ENCODE peak calls at places on chromosome 21, in nine cellular contexts. One of them, this sample, is unnamed. For H3K27me3, the result is how much of the 10 kb centered on the place peaks cover.

GRCh38 chr21:22062472-22063139 is 1064.4 kb downstream of the NCAM2 start:
- DNase-seq in left ventricle myocardium inferior: no peak
- DNase-seq in tibial artery: no peak
- DNase-seq in foreskin keratinocyte: no peak
- DNase-seq in esophagus squamous epithelium: no peak
- DNase-seq in tibial nerve: no peak
- DNase-seq in heart right ventricle: no peak
- DNase-seq in AG04450: no peak
- DNase-seq in adrenal gland: no peak
- DNase-seq in this sample: no peak

GRCh38 chr21:38989745-38990423 is 184.2 kb downstream of the ETS2 start:
- DNase-seq in heart right ventricle: peak
- DNase-seq in tibial nerve: no peak
- DNase-seq in AG04450: peak
- DNase-seq in tibial artery: no peak
- DNase-seq in left ventricle myocardium inferior: no peak
- DNase-seq in esophagus squamous epithelium: no peak
- DNase-seq in adrenal gland: no peak
- DNase-seq in foreskin keratinocyte: peak
- DNase-seq in this sample: no peak

GRCh38 chr21:40166291-40166843 is 299.1 kb downstream of the PCP4 start:
- DNase-seq in AG04450: no peak
- DNase-seq in esophagus squamous epithelium: no peak
- DNase-seq in foreskin keratinocyte: no peak
- DNase-seq in tibial nerve: no peak
- DNase-seq in heart right ventricle: no peak
- DNase-seq in left ventricle myocardium inferior: no peak
- DNase-seq in tibial artery: no peak
- DNase-seq in adrenal gland: no peak
- DNase-seq in this sample: no peak

GRCh38 chr21:17454315-17455027 is 58.4 kb upstream of the CXADR start:
- DNase-seq in heart right ventricle: no peak
- DNase-seq in esophagus squamous epithelium: no peak
- DNase-seq in foreskin keratinocyte: peak
- DNase-seq in tibial artery: no peak
- DNase-seq in adrenal gland: peak
- DNase-seq in tibial nerve: peak
- DNase-seq in AG04450: peak
- DNase-seq in left ventricle myocardium inferior: peak
- DNase-seq in this sample: peak

GRCh38 chr21:38297193-38297592 is 40.4 kb downstream of the KCNJ15 start:
- DNase-seq in tibial nerve: no peak
- DNase-seq in heart right ventricle: no peak
- DNase-seq in AG04450: no peak
- DNase-seq in tibial artery: no peak
- DNase-seq in left ventricle myocardium inferior: no peak
- DNase-seq in esophagus squamous epithelium: no peak
- DNase-seq in adrenal gland: no peak
- DNase-seq in foreskin keratinocyte: peak
- DNase-seq in this sample: no peak

GRCh38 chr21:23817337-23817736 is 1789.9 kb downstream of the MRPL39 start:
- DNase-seq in foreskin keratinocyte: no peak
- DNase-seq in AG04450: no peak
- DNase-seq in adrenal gland: no peak
- DNase-seq in tibial nerve: no peak
- DNase-seq in esophagus squamous epithelium: no peak
- DNase-seq in left ventricle myocardium inferior: no peak
- DNase-seq in heart right ventricle: no peak
- DNase-seq in tibial artery: no peak
- DNase-seq in this sample: no peak

GRCh38 chr21:31772674-31773555 is 41.0 kb upstream of the SCAF4 start:
- DNase-seq in foreskin keratinocyte: no peak
- DNase-seq in heart right ventricle: no peak
- DNase-seq in tibial artery: no peak
- DNase-seq in tibial nerve: no peak
- DNase-seq in left ventricle myocardium inferior: no peak
- DNase-seq in esophagus squamous epithelium: no peak
- DNase-seq in AG04450: no peak
- DNase-seq in adrenal gland: no peak
- DNase-seq in this sample: no peak

GRCh38 chr21:8991088-8991907 is 1530.1 kb upstream of the TPTE start:
- DNase-seq in heart right ventricle: no peak
- DNase-seq in esophagus squamous epithelium: no peak
- DNase-seq in left ventricle myocardium inferior: no peak
- DNase-seq in adrenal gland: no peak
- DNase-seq in tibial nerve: no peak
- DNase-seq in AG04450: no peak
- DNase-seq in tibial artery: no peak
- DNase-seq in foreskin keratinocyte: no peak
- DNase-seq in this sample: no peak

GRCh38 chr21:21029159-21029558 is 30.9 kb downstream of the NCAM2 start:
- DNase-seq in foreskin keratinocyte: no peak
- DNase-seq in left ventricle myocardium inferior: no peak
- DNase-seq in tibial nerve: no peak
- DNase-seq in heart right ventricle: no peak
- DNase-seq in tibial artery: no peak
- DNase-seq in esophagus squamous epithelium: no peak
- DNase-seq in AG04450: no peak
- DNase-seq in adrenal gland: no peak
- DNase-seq in this sample: no peak

GRCh38 chr21:17889171-17889570 is 70.0 kb upstream of the C21orf91 start:
- DNase-seq in tibial nerve: no peak
- DNase-seq in tibial artery: no peak
- DNase-seq in left ventricle myocardium inferior: no peak
- DNase-seq in esophagus squamous epithelium: no peak
- DNase-seq in foreskin keratinocyte: no peak
- DNase-seq in heart right ventricle: no peak
- DNase-seq in AG04450: no peak
- DNase-seq in adrenal gland: no peak
- DNase-seq in this sample: no peak

GRCh38 chr21:31182231-31183129 is 144.2 kb upstream of the KRTAP19-8 start:
- DNase-seq in left ventricle myocardium inferior: no peak
- DNase-seq in AG04450: no peak
- DNase-seq in adrenal gland: no peak
- DNase-seq in esophagus squamous epithelium: no peak
- DNase-seq in heart right ventricle: no peak
- DNase-seq in tibial artery: no peak
- DNase-seq in tibial nerve: no peak
- DNase-seq in foreskin keratinocyte: no peak
- DNase-seq in this sample: no peak

GRCh38 chr21:30340714-30341573 is 3.5 kb upstream of the KRTAP27-1 start:
- DNase-seq in esophagus squamous epithelium: no peak
- DNase-seq in tibial nerve: no peak
- DNase-seq in left ventricle myocardium inferior: no peak
- DNase-seq in foreskin keratinocyte: no peak
- DNase-seq in heart right ventricle: peak
- DNase-seq in tibial artery: peak
- DNase-seq in adrenal gland: peak
- DNase-seq in AG04450: no peak
- DNase-seq in this sample: no peak

GRCh38 chr21:38323721-38324591 is 67.2 kb downstream of the KCNJ15 start:
- DNase-seq in foreskin keratinocyte: peak
- DNase-seq in esophagus squamous epithelium: no peak
- DNase-seq in tibial artery: no peak
- DNase-seq in left ventricle myocardium inferior: no peak
- DNase-seq in adrenal gland: no peak
- DNase-seq in AG04450: peak
- DNase-seq in heart right ventricle: no peak
- DNase-seq in tibial nerve: no peak
- DNase-seq in this sample: no peak

GRCh38 chr21:23936224-23936623 is 1671.1 kb downstream of the MRPL39 start:
- DNase-seq in left ventricle myocardium inferior: no peak
- DNase-seq in esophagus squamous epithelium: no peak
- DNase-seq in tibial nerve: no peak
- DNase-seq in tibial artery: no peak
- DNase-seq in foreskin keratinocyte: no peak
- DNase-seq in adrenal gland: no peak
- DNase-seq in heart right ventricle: no peak
- DNase-seq in AG04450: peak
- DNase-seq in this sample: peak

GRCh38 chr21:24302400-24302799 is 1304.9 kb downstream of the MRPL39 start:
- DNase-seq in AG04450: no peak
- DNase-seq in foreskin keratinocyte: no peak
- DNase-seq in heart right ventricle: no peak
- DNase-seq in tibial artery: no peak
- DNase-seq in adrenal gland: no peak
- DNase-seq in tibial nerve: no peak
- DNase-seq in left ventricle myocardium inferior: no peak
- DNase-seq in esophagus squamous epithelium: no peak
- DNase-seq in this sample: no peak

GRCh38 chr21:32727478-32727727 is 410 bp downstream of the SYNJ1 start:
- DNase-seq in foreskin keratinocyte: no peak
- DNase-seq in adrenal gland: no peak
- DNase-seq in tibial artery: no peak
- DNase-seq in esophagus squamous epithelium: no peak
- DNase-seq in tibial nerve: no peak
- DNase-seq in AG04450: no peak
- DNase-seq in heart right ventricle: no peak
- DNase-seq in left ventricle myocardium inferior: no peak
- DNase-seq in this sample: no peak

GRCh38 chr21:30102881-30103280 is 63.7 kb downstream of the CLDN17 start:
- DNase-seq in foreskin keratinocyte: no peak
- DNase-seq in left ventricle myocardium inferior: no peak
- DNase-seq in AG04450: no peak
- DNase-seq in tibial artery: no peak
- DNase-seq in adrenal gland: no peak
- DNase-seq in esophagus squamous epithelium: no peak
- DNase-seq in heart right ventricle: no peak
- DNase-seq in tibial nerve: no peak
- DNase-seq in this sample: no peak

GRCh38 chr21:16541366-16541765 is 811.6 kb downstream of the USP25 start:
- DNase-seq in adrenal gland: no peak
- DNase-seq in tibial artery: no peak
- DNase-seq in tibial nerve: no peak
- DNase-seq in foreskin keratinocyte: no peak
- DNase-seq in esophagus squamous epithelium: no peak
- DNase-seq in heart right ventricle: no peak
- DNase-seq in left ventricle myocardium inferior: no peak
- DNase-seq in AG04450: no peak
- DNase-seq in this sample: no peak

GRCh38 chr21:33199516-33200217 is 30.1 kb upstream of the IFNAR2 start:
- DNase-seq in tibial artery: peak
- DNase-seq in adrenal gland: peak
- DNase-seq in left ventricle myocardium inferior: peak
- DNase-seq in foreskin keratinocyte: peak
- DNase-seq in heart right ventricle: peak
- DNase-seq in esophagus squamous epithelium: peak
- DNase-seq in AG04450: peak
- DNase-seq in tibial nerve: peak
- DNase-seq in this sample: no peak

GRCh38 chr21:35465750-35466149 is 416.6 kb upstream of the RUNX1 start:
- DNase-seq in adrenal gland: peak
- DNase-seq in tibial nerve: no peak
- DNase-seq in left ventricle myocardium inferior: no peak
- DNase-seq in foreskin keratinocyte: no peak
- DNase-seq in AG04450: no peak
- DNase-seq in tibial artery: peak
- DNase-seq in heart right ventricle: no peak
- DNase-seq in esophagus squamous epithelium: no peak
- DNase-seq in this sample: no peak
- TF ChIP-seq CTCF in adrenal gland: no peak
- TF ChIP-seq CTCF in tibial nerve: no peak
- TF ChIP-seq CTCF in left ventricle myocardium inferior: no peak
- TF ChIP-seq CTCF in foreskin keratinocyte: no peak
- TF ChIP-seq CTCF in AG04450: no peak
- TF ChIP-seq CTCF in tibial artery: no peak
- TF ChIP-seq CTCF in heart right ventricle: no peak
- TF ChIP-seq CTCF in esophagus squamous epithelium: no peak
- TF ChIP-seq CTCF in this sample: no peak

GRCh38 chr21:36069713-36070573 is at the start of gene CBR1:
- DNase-seq in esophagus squamous epithelium: peak
- DNase-seq in adrenal gland: peak
- DNase-seq in foreskin keratinocyte: peak
- DNase-seq in AG04450: peak
- DNase-seq in tibial nerve: peak
- DNase-seq in tibial artery: peak
- DNase-seq in heart right ventricle: peak
- DNase-seq in left ventricle myocardium inferior: peak
- DNase-seq in this sample: peak
- H3K27ac ChIP-seq in esophagus squamous epithelium: peak
- H3K27ac ChIP-seq in adrenal gland: no peak
- H3K27ac ChIP-seq in foreskin keratinocyte: peak
- H3K27ac ChIP-seq in AG04450: peak
- H3K27ac ChIP-seq in tibial nerve: peak
- H3K27ac ChIP-seq in tibial artery: peak
- H3K27ac ChIP-seq in heart right ventricle: peak
- H3K27ac ChIP-seq in left ventricle myocardium inferior: peak
- H3K27ac ChIP-seq in this sample: peak

GRCh38 chr21:42123509-42123908 is 52.4 kb downstream of the UMODL1 start:
- DNase-seq in adrenal gland: no peak
- DNase-seq in AG04450: no peak
- DNase-seq in tibial artery: no peak
- DNase-seq in tibial nerve: no peak
- DNase-seq in left ventricle myocardium inferior: no peak
- DNase-seq in heart right ventricle: no peak
- DNase-seq in esophagus squamous epithelium: no peak
- DNase-seq in foreskin keratinocyte: no peak
- DNase-seq in this sample: no peak
- H3K27me3 ChIP-seq in adrenal gland: under half
- H3K27me3 ChIP-seq in AG04450: under half
- H3K27me3 ChIP-seq in tibial artery: half or more
- H3K27me3 ChIP-seq in tibial nerve: half or more
- H3K27me3 ChIP-seq in left ventricle myocardium inferior: half or more
- H3K27me3 ChIP-seq in heart right ventricle: half or more
- H3K27me3 ChIP-seq in esophagus squamous epithelium: half or more
- H3K27me3 ChIP-seq in foreskin keratinocyte: under half
- H3K27me3 ChIP-seq in this sample: under half

GRCh38 chr21:26194811-26195251 is 24.3 kb upstream of the APP start:
- DNase-seq in heart right ventricle: no peak
- DNase-seq in left ventricle myocardium inferior: no peak
- DNase-seq in tibial nerve: no peak
- DNase-seq in adrenal gland: no peak
- DNase-seq in esophagus squamous epithelium: no peak
- DNase-seq in foreskin keratinocyte: no peak
- DNase-seq in AG04450: no peak
- DNase-seq in tibial artery: no peak
- DNase-seq in this sample: no peak

GRCh38 chr21:26199471-26199870 is 28.9 kb upstream of the APP start:
- DNase-seq in heart right ventricle: no peak
- DNase-seq in AG04450: peak
- DNase-seq in esophagus squamous epithelium: no peak
- DNase-seq in adrenal gland: no peak
- DNase-seq in tibial artery: no peak
- DNase-seq in left ventricle myocardium inferior: no peak
- DNase-seq in foreskin keratinocyte: peak
- DNase-seq in tibial nerve: no peak
- DNase-seq in this sample: no peak

GRCh38 chr21:26191609-26192008 is 21.0 kb upstream of the APP start:
- DNase-seq in foreskin keratinocyte: no peak
- DNase-seq in AG04450: no peak
- DNase-seq in esophagus squamous epithelium: no peak
- DNase-seq in tibial artery: no peak
- DNase-seq in heart right ventricle: no peak
- DNase-seq in tibial nerve: no peak
- DNase-seq in adrenal gland: no peak
- DNase-seq in left ventricle myocardium inferior: no peak
- DNase-seq in this sample: no peak

GRCh38 chr21:26188422-26188821 is 17.9 kb upstream of the APP start:
- DNase-seq in AG04450: no peak
- DNase-seq in tibial nerve: no peak
- DNase-seq in foreskin keratinocyte: no peak
- DNase-seq in left ventricle myocardium inferior: no peak
- DNase-seq in esophagus squamous epithelium: no peak
- DNase-seq in heart right ventricle: no peak
- DNase-seq in adrenal gland: no peak
- DNase-seq in tibial artery: no peak
- DNase-seq in this sample: no peak

GRCh38 chr21:26194326-26194725 is 23.8 kb upstream of the APP start:
- DNase-seq in AG04450: no peak
- DNase-seq in tibial nerve: no peak
- DNase-seq in esophagus squamous epithelium: no peak
- DNase-seq in heart right ventricle: no peak
- DNase-seq in foreskin keratinocyte: no peak
- DNase-seq in tibial artery: no peak
- DNase-seq in left ventricle myocardium inferior: no peak
- DNase-seq in adrenal gland: no peak
- DNase-seq in this sample: no peak
- TF ChIP-seq CTCF in AG04450: no peak
- TF ChIP-seq CTCF in tibial nerve: no peak
- TF ChIP-seq CTCF in esophagus squamous epithelium: no peak
- TF ChIP-seq CTCF in heart right ventricle: no peak
- TF ChIP-seq CTCF in foreskin keratinocyte: no peak
- TF ChIP-seq CTCF in tibial artery: no peak
- TF ChIP-seq CTCF in left ventricle myocardium inferior: no peak
- TF ChIP-seq CTCF in adrenal gland: no peak
- TF ChIP-seq CTCF in this sample: no peak

This sample was measured in dorsolateral prefrontal cortex.